ENCODE peak calls at places on chromosomes 5 and 9, in seven cellular contexts. One of them, this sample, is unnamed. For H3K4me1, the result is how much of the 10 kb centered on the place peaks cover.

GRCh38 chr9:3336951-3337350 is 188.8 kb downstream of the RFX3 start:
- DNase-seq in spleen: no peak
- DNase-seq in CD8-positive, alpha-beta memory T cell: no peak
- DNase-seq in neuronal stem cell: no peak
- DNase-seq in tibial artery: no peak
- DNase-seq in heart right ventricle: no peak
- DNase-seq in naive thymus-derived CD4-positive, alpha-beta T cell: no peak
- DNase-seq in this sample: no peak

GRCh38 chr5:134600600-134600999 is 32.0 kb downstream of the SAR1B start:
- DNase-seq in spleen: no peak
- DNase-seq in CD8-positive, alpha-beta memory T cell: no peak
- DNase-seq in neuronal stem cell: no peak
- DNase-seq in tibial artery: no peak
- DNase-seq in heart right ventricle: no peak
- DNase-seq in naive thymus-derived CD4-positive, alpha-beta T cell: no peak
- DNase-seq in this sample: no peak

GRCh38 chr5:111134080-111134479 is 41.9 kb downstream of the WDR36 start:
- DNase-seq in spleen: no peak
- DNase-seq in CD8-positive, alpha-beta memory T cell: no peak
- DNase-seq in neuronal stem cell: no peak
- DNase-seq in tibial artery: no peak
- DNase-seq in heart right ventricle: no peak
- DNase-seq in naive thymus-derived CD4-positive, alpha-beta T cell: no peak
- DNase-seq in this sample: no peak

GRCh38 chr5:175589714-175590113 is 68.2 kb upstream of the HRH2 start:
- DNase-seq in spleen: no peak
- DNase-seq in CD8-positive, alpha-beta memory T cell: no peak
- DNase-seq in neuronal stem cell: no peak
- DNase-seq in tibial artery: no peak
- DNase-seq in heart right ventricle: no peak
- DNase-seq in naive thymus-derived CD4-positive, alpha-beta T cell: no peak
- DNase-seq in this sample: no peak

GRCh38 chr5:179178016-179178575 is 117.9 kb downstream of the ZNF354C start:
- DNase-seq in spleen: peak
- DNase-seq in CD8-positive, alpha-beta memory T cell: no peak
- DNase-seq in neuronal stem cell: no peak
- DNase-seq in tibial artery: no peak
- DNase-seq in heart right ventricle: no peak
- DNase-seq in naive thymus-derived CD4-positive, alpha-beta T cell: no peak
- DNase-seq in this sample: no peak

GRCh38 chr5:72855821-72856220 is 39.4 kb downstream of the TNPO1 start:
- DNase-seq in spleen: no peak
- DNase-seq in CD8-positive, alpha-beta memory T cell: no peak
- DNase-seq in neuronal stem cell: no peak
- DNase-seq in tibial artery: no peak
- DNase-seq in heart right ventricle: no peak
- DNase-seq in naive thymus-derived CD4-positive, alpha-beta T cell: no peak
- DNase-seq in this sample: no peak

GRCh38 chr9:98943682-98944129 is at the start of gene COL15A1:
- DNase-seq in spleen: no peak
- DNase-seq in CD8-positive, alpha-beta memory T cell: no peak
- DNase-seq in neuronal stem cell: peak
- DNase-seq in tibial artery: peak
- DNase-seq in heart right ventricle: no peak
- DNase-seq in naive thymus-derived CD4-positive, alpha-beta T cell: no peak
- DNase-seq in this sample: no peak

GRCh38 chr5:59380350-59380951 is 513.1 kb downstream of the PDE4D start:
- DNase-seq in spleen: no peak
- DNase-seq in CD8-positive, alpha-beta memory T cell: no peak
- DNase-seq in neuronal stem cell: no peak
- DNase-seq in tibial artery: no peak
- DNase-seq in heart right ventricle: no peak
- DNase-seq in naive thymus-derived CD4-positive, alpha-beta T cell: no peak
- DNase-seq in this sample: no peak

GRCh38 chr9:129469188-129469987 is 151.5 kb downstream of the C9orf50 start:
- DNase-seq in spleen: no peak
- DNase-seq in CD8-positive, alpha-beta memory T cell: no peak
- DNase-seq in neuronal stem cell: peak
- DNase-seq in tibial artery: no peak
- DNase-seq in heart right ventricle: no peak
- DNase-seq in naive thymus-derived CD4-positive, alpha-beta T cell: no peak
- DNase-seq in this sample: peak

GRCh38 chr5:172559004-172559932 is 81.8 kb upstream of the NEURL1B start:
- DNase-seq in spleen: peak
- DNase-seq in CD8-positive, alpha-beta memory T cell: no peak
- DNase-seq in neuronal stem cell: no peak
- DNase-seq in tibial artery: no peak
- DNase-seq in heart right ventricle: peak
- DNase-seq in naive thymus-derived CD4-positive, alpha-beta T cell: no peak
- DNase-seq in this sample: peak

GRCh38 chr5:154740957-154741356 is 14.2 kb upstream of the LARP1 start:
- DNase-seq in spleen: no peak
- DNase-seq in CD8-positive, alpha-beta memory T cell: no peak
- DNase-seq in neuronal stem cell: no peak
- DNase-seq in tibial artery: no peak
- DNase-seq in heart right ventricle: no peak
- DNase-seq in naive thymus-derived CD4-positive, alpha-beta T cell: no peak
- DNase-seq in this sample: no peak

GRCh38 chr9:92385953-92386352 is 18.4 kb downstream of the OGN start:
- DNase-seq in spleen: no peak
- DNase-seq in CD8-positive, alpha-beta memory T cell: no peak
- DNase-seq in neuronal stem cell: no peak
- DNase-seq in tibial artery: no peak
- DNase-seq in heart right ventricle: no peak
- DNase-seq in naive thymus-derived CD4-positive, alpha-beta T cell: no peak
- DNase-seq in this sample: no peak

GRCh38 chr9:68595868-68596267 is 55.2 kb upstream of the TMEM252 start:
- DNase-seq in spleen: no peak
- DNase-seq in CD8-positive, alpha-beta memory T cell: no peak
- DNase-seq in neuronal stem cell: no peak
- DNase-seq in tibial artery: no peak
- DNase-seq in heart right ventricle: no peak
- DNase-seq in naive thymus-derived CD4-positive, alpha-beta T cell: no peak
- DNase-seq in this sample: no peak

GRCh38 chr9:2765250-2765880 is 48.1 kb downstream of the KCNV2 start:
- DNase-seq in spleen: no peak
- DNase-seq in CD8-positive, alpha-beta memory T cell: no peak
- DNase-seq in neuronal stem cell: no peak
- DNase-seq in tibial artery: no peak
- DNase-seq in heart right ventricle: no peak
- DNase-seq in naive thymus-derived CD4-positive, alpha-beta T cell: no peak
- DNase-seq in this sample: no peak

GRCh38 chr9:123741214-123741613 is 188.7 kb downstream of the DENND1A start:
- DNase-seq in spleen: no peak
- DNase-seq in CD8-positive, alpha-beta memory T cell: no peak
- DNase-seq in neuronal stem cell: no peak
- DNase-seq in tibial artery: no peak
- DNase-seq in heart right ventricle: no peak
- DNase-seq in naive thymus-derived CD4-positive, alpha-beta T cell: no peak
- DNase-seq in this sample: no peak

GRCh38 chr5:178380086-178380485 is 147.5 kb upstream of the PHYKPL start:
- DNase-seq in spleen: no peak
- DNase-seq in CD8-positive, alpha-beta memory T cell: no peak
- DNase-seq in neuronal stem cell: no peak
- DNase-seq in tibial artery: no peak
- DNase-seq in heart right ventricle: no peak
- DNase-seq in naive thymus-derived CD4-positive, alpha-beta T cell: no peak
- DNase-seq in this sample: no peak

GRCh38 chr5:149452665-149453617 is 73.8 kb upstream of the IL17B start:
- DNase-seq in spleen: no peak
- DNase-seq in CD8-positive, alpha-beta memory T cell: no peak
- DNase-seq in neuronal stem cell: no peak
- DNase-seq in tibial artery: peak
- DNase-seq in heart right ventricle: peak
- DNase-seq in naive thymus-derived CD4-positive, alpha-beta T cell: no peak
- DNase-seq in this sample: no peak

GRCh38 chr5:23208959-23209431 is 298.4 kb upstream of the PRDM9 start:
- DNase-seq in spleen: no peak
- DNase-seq in CD8-positive, alpha-beta memory T cell: no peak
- DNase-seq in neuronal stem cell: peak
- DNase-seq in tibial artery: no peak
- DNase-seq in heart right ventricle: peak
- DNase-seq in naive thymus-derived CD4-positive, alpha-beta T cell: no peak
- DNase-seq in this sample: no peak

GRCh38 chr5:17020586-17021362 is 84.7 kb upstream of the MYO10 start:
- DNase-seq in spleen: no peak
- DNase-seq in CD8-positive, alpha-beta memory T cell: no peak
- DNase-seq in neuronal stem cell: no peak
- DNase-seq in tibial artery: no peak
- DNase-seq in heart right ventricle: no peak
- DNase-seq in naive thymus-derived CD4-positive, alpha-beta T cell: no peak
- DNase-seq in this sample: no peak

GRCh38 chr5:139690385-139691274 is 42.5 kb downstream of the CXXC5 start:
- DNase-seq in spleen: peak
- DNase-seq in CD8-positive, alpha-beta memory T cell: no peak
- DNase-seq in neuronal stem cell: no peak
- DNase-seq in tibial artery: peak
- DNase-seq in heart right ventricle: no peak
- DNase-seq in naive thymus-derived CD4-positive, alpha-beta T cell: no peak
- DNase-seq in this sample: no peak

GRCh38 chr9:109074236-109074889 is 45.4 kb downstream of the TMEM245 start:
- DNase-seq in spleen: no peak
- DNase-seq in CD8-positive, alpha-beta memory T cell: no peak
- DNase-seq in neuronal stem cell: no peak
- DNase-seq in tibial artery: no peak
- DNase-seq in heart right ventricle: no peak
- DNase-seq in naive thymus-derived CD4-positive, alpha-beta T cell: no peak
- DNase-seq in this sample: no peak

GRCh38 chr5:6710078-6710477 is 3.2 kb upstream of the TENT4A start:
- DNase-seq in spleen: no peak
- DNase-seq in CD8-positive, alpha-beta memory T cell: no peak
- DNase-seq in neuronal stem cell: no peak
- DNase-seq in tibial artery: no peak
- DNase-seq in heart right ventricle: no peak
- DNase-seq in naive thymus-derived CD4-positive, alpha-beta T cell: no peak
- DNase-seq in this sample: no peak

GRCh38 chr9:88817628-88818027 is 173.6 kb upstream of the S1PR3 start:
- DNase-seq in spleen: no peak
- DNase-seq in CD8-positive, alpha-beta memory T cell: no peak
- DNase-seq in neuronal stem cell: no peak
- DNase-seq in tibial artery: no peak
- DNase-seq in heart right ventricle: no peak
- DNase-seq in naive thymus-derived CD4-positive, alpha-beta T cell: no peak
- DNase-seq in this sample: no peak

GRCh38 chr9:125580701-125581286 is 126.2 kb downstream of the MAPKAP1 start:
- DNase-seq in spleen: no peak
- DNase-seq in CD8-positive, alpha-beta memory T cell: no peak
- DNase-seq in neuronal stem cell: no peak
- DNase-seq in tibial artery: no peak
- DNase-seq in heart right ventricle: no peak
- DNase-seq in naive thymus-derived CD4-positive, alpha-beta T cell: no peak
- DNase-seq in this sample: no peak

GRCh38 chr5:107997338-107997979 is 326.7 kb upstream of the EFNA5 start:
- DNase-seq in spleen: no peak
- DNase-seq in CD8-positive, alpha-beta memory T cell: no peak
- DNase-seq in neuronal stem cell: no peak
- DNase-seq in tibial artery: no peak
- DNase-seq in heart right ventricle: no peak
- DNase-seq in naive thymus-derived CD4-positive, alpha-beta T cell: no peak
- DNase-seq in this sample: no peak

GRCh38 chr5:10914741-10915480 is 153.9 kb upstream of the DAP start:
- DNase-seq in spleen: no peak
- DNase-seq in CD8-positive, alpha-beta memory T cell: no peak
- DNase-seq in neuronal stem cell: no peak
- DNase-seq in tibial artery: no peak
- DNase-seq in heart right ventricle: no peak
- DNase-seq in naive thymus-derived CD4-positive, alpha-beta T cell: no peak
- DNase-seq in this sample: no peak

GRCh38 chr5:14238272-14238671 is 95.1 kb downstream of the TRIO start:
- DNase-seq in spleen: no peak
- DNase-seq in CD8-positive, alpha-beta memory T cell: no peak
- DNase-seq in neuronal stem cell: no peak
- DNase-seq in tibial artery: no peak
- DNase-seq in heart right ventricle: no peak
- DNase-seq in naive thymus-derived CD4-positive, alpha-beta T cell: no peak
- DNase-seq in this sample: no peak
- H3K4me1 ChIP-seq in spleen: under half
- H3K4me1 ChIP-seq in CD8-positive, alpha-beta memory T cell: under half
- H3K4me1 ChIP-seq in neuronal stem cell: under half
- H3K4me1 ChIP-seq in tibial artery: half or more
- H3K4me1 ChIP-seq in heart right ventricle: under half
- H3K4me1 ChIP-seq in naive thymus-derived CD4-positive, alpha-beta T cell: under half
- H3K4me1 ChIP-seq in this sample: under half

GRCh38 chr9:16628421-16628820 is 242.0 kb downstream of the BNC2 start:
- DNase-seq in spleen: no peak
- DNase-seq in CD8-positive, alpha-beta memory T cell: no peak
- DNase-seq in neuronal stem cell: no peak
- DNase-seq in tibial artery: no peak
- DNase-seq in heart right ventricle: no peak
- DNase-seq in naive thymus-derived CD4-positive, alpha-beta T cell: no peak
- DNase-seq in this sample: no peak

GRCh38 chr9:16625106-16625505 is 245.4 kb downstream of the BNC2 start:
- DNase-seq in spleen: no peak
- DNase-seq in CD8-positive, alpha-beta memory T cell: no peak
- DNase-seq in neuronal stem cell: no peak
- DNase-seq in tibial artery: no peak
- DNase-seq in heart right ventricle: no peak
- DNase-seq in naive thymus-derived CD4-positive, alpha-beta T cell: no peak
- DNase-seq in this sample: no peak

GRCh38 chr9:16625831-16626230 is 244.6 kb downstream of the BNC2 start:
- DNase-seq in spleen: no peak
- DNase-seq in CD8-positive, alpha-beta memory T cell: no peak
- DNase-seq in neuronal stem cell: no peak
- DNase-seq in tibial artery: no peak
- DNase-seq in heart right ventricle: no peak
- DNase-seq in naive thymus-derived CD4-positive, alpha-beta T cell: no peak
- DNase-seq in this sample: no peak

GRCh38 chr9:16627967-16628366 is 242.5 kb downstream of the BNC2 start:
- DNase-seq in spleen: no peak
- DNase-seq in CD8-positive, alpha-beta memory T cell: no peak
- DNase-seq in neuronal stem cell: no peak
- DNase-seq in tibial artery: no peak
- DNase-seq in heart right ventricle: peak
- DNase-seq in naive thymus-derived CD4-positive, alpha-beta T cell: no peak
- DNase-seq in this sample: no peak

GRCh38 chr9:16626577-16627130 is 243.8 kb downstream of the BNC2 start:
- DNase-seq in spleen: no peak
- DNase-seq in CD8-positive, alpha-beta memory T cell: no peak
- DNase-seq in neuronal stem cell: peak
- DNase-seq in tibial artery: no peak
- DNase-seq in heart right ventricle: peak
- DNase-seq in naive thymus-derived CD4-positive, alpha-beta T cell: no peak
- DNase-seq in this sample: no peak
- H3K4me3 ChIP-seq in spleen: no peak
- H3K4me3 ChIP-seq in CD8-positive, alpha-beta memory T cell: no peak
- H3K4me3 ChIP-seq in neuronal stem cell: no peak
- H3K4me3 ChIP-seq in tibial artery: no peak
- H3K4me3 ChIP-seq in heart right ventricle: no peak
- H3K4me3 ChIP-seq in naive thymus-derived CD4-positive, alpha-beta T cell: no peak
- H3K4me3 ChIP-seq in this sample: no peak

GRCh38 chr5:144191998-144192397 is 21.3 kb downstream of the KCTD16 start:
- DNase-seq in spleen: no peak
- DNase-seq in CD8-positive, alpha-beta memory T cell: peak
- DNase-seq in neuronal stem cell: no peak
- DNase-seq in tibial artery: no peak
- DNase-seq in heart right ventricle: no peak
- DNase-seq in naive thymus-derived CD4-positive, alpha-beta T cell: no peak
- DNase-seq in this sample: peak
- H3K4me1 ChIP-seq in spleen: half or more
- H3K4me1 ChIP-seq in CD8-positive, alpha-beta memory T cell: half or more
- H3K4me1 ChIP-seq in neuronal stem cell: under half
- H3K4me1 ChIP-seq in tibial artery: under half
- H3K4me1 ChIP-seq in heart right ventricle: under half
- H3K4me1 ChIP-seq in naive thymus-derived CD4-positive, alpha-beta T cell: half or more
- H3K4me1 ChIP-seq in this sample: under half

GRCh38 chr9:28976250-28976649 is 1403.0 kb upstream of the C9orf72 start:
- DNase-seq in spleen: no peak
- DNase-seq in CD8-positive, alpha-beta memory T cell: no peak
- DNase-seq in neuronal stem cell: no peak
- DNase-seq in tibial artery: no peak
- DNase-seq in heart right ventricle: no peak
- DNase-seq in naive thymus-derived CD4-positive, alpha-beta T cell: no peak
- DNase-seq in this sample: no peak
- H3K4me3 ChIP-seq in spleen: no peak
- H3K4me3 ChIP-seq in CD8-positive, alpha-beta memory T cell: no peak
- H3K4me3 ChIP-seq in neuronal stem cell: no peak
- H3K4me3 ChIP-seq in tibial artery: no peak
- H3K4me3 ChIP-seq in heart right ventricle: no peak
- H3K4me3 ChIP-seq in naive thymus-derived CD4-positive, alpha-beta T cell: no peak
- H3K4me3 ChIP-seq in this sample: no peak

This sample was measured in mucosa of descending colon.